ENCODE peak calls at places on chromosomes 16 and 17, in seven cellular contexts. Q is HFFc6, N is nephron progenitor cell, D is cardiac muscle cell, E is AG04449, W is Peyer's patch, Y is breast epithelium. F is an unnamed sample.

GRCh38 chr16:2970563-2970962 is 1.4 kb downstream of the PAQR4 start:
- DNase-seq in Q (no peak), N (no peak), D (no peak), E (no peak), W (no peak), Y (no peak), F (no peak)

GRCh38 chr17:66507103-66507923 is 204.9 kb downstream of the PRKCA start:
- DNase-seq in Q (peak; percentile 64), N (no peak), D (peak; percentile 79), E (no peak), W (no peak), Y (no peak), F (no peak)

GRCh38 chr17:78117027-78117981 is 11.3 kb downstream of the TMC6 start:
- DNase-seq in Q (no peak), N (peak; percentile 54), D (no peak), E (no peak), W (no peak), Y (no peak), F (no peak)

GRCh38 chr17:75011788-75012319 is 616 bp upstream of the MRPL58 start:
- DNase-seq in Q (peak; percentile 72), N (no peak), D (peak; percentile 88), E (no peak), W (peak; percentile 18), Y (peak; percentile 75), F (no peak)

GRCh38 chr16:28923231-28923587 is 1.8 kb downstream of the RABEP2 start:
- DNase-seq in Q (no peak), N (no peak), D (no peak), E (no peak), W (no peak), Y (no peak), F (no peak)

GRCh38 chr16:72362972-72363371 is 191.0 kb upstream of the PMFBP1 start:
- DNase-seq in Q (no peak), N (no peak), D (peak; percentile 50), E (no peak), W (no peak), Y (no peak), F (peak; percentile 25)

GRCh38 chr17:50920041-50920410 is 53.9 kb upstream of the TOB1 start:
- DNase-seq in Q (no peak), N (no peak), D (no peak), E (no peak), W (no peak), Y (no peak), F (no peak)

GRCh38 chr16:1938316-1938715 is 4.7 kb downstream of the MSRB1 start:
- DNase-seq in Q (no peak), N (no peak), D (no peak), E (no peak), W (no peak), Y (no peak), F (no peak)

GRCh38 chr16:80540516-80541305 is at the start of gene DYNLRB2:
- DNase-seq in Q (peak; percentile 83), N (peak; percentile 87), D (peak; percentile 96), E (peak; percentile 47), W (peak; percentile 86), Y (peak; percentile 91), F (peak; percentile 82)

GRCh38 chr17:45770632-45771472 is 13.3 kb upstream of the CRHR1 start:
- DNase-seq in Q (no peak), N (peak; percentile 33), D (no peak), E (no peak), W (no peak), Y (no peak), F (no peak)

GRCh38 chr17:45763182-45763581 is 20.9 kb upstream of the CRHR1 start:
- DNase-seq in Q (no peak), N (no peak), D (no peak), E (no peak), W (no peak), Y (no peak), F (no peak)

GRCh38 chr17:45771473-45771959 is 12.6 kb upstream of the CRHR1 start:
- DNase-seq in Q (no peak), N (no peak), D (no peak), E (no peak), W (no peak), Y (no peak), F (no peak)

GRCh38 chr17:45764479-45764878 is 19.6 kb upstream of the CRHR1 start:
- DNase-seq in Q (no peak), N (no peak), D (no peak), E (no peak), W (no peak), Y (no peak), F (no peak)

GRCh38 chr17:45768000-45768399 is 16.1 kb upstream of the CRHR1 start:
- DNase-seq in Q (peak; percentile 4), N (peak; percentile 30), D (peak; percentile 15), E (no peak), W (no peak), Y (no peak), F (no peak)
- TF ChIP-seq CTCF in Q (peak; percentile 10), N (no peak), D (no peak), E (no peak), W (no peak), Y (no peak), F (peak; percentile 20)

DNA sequence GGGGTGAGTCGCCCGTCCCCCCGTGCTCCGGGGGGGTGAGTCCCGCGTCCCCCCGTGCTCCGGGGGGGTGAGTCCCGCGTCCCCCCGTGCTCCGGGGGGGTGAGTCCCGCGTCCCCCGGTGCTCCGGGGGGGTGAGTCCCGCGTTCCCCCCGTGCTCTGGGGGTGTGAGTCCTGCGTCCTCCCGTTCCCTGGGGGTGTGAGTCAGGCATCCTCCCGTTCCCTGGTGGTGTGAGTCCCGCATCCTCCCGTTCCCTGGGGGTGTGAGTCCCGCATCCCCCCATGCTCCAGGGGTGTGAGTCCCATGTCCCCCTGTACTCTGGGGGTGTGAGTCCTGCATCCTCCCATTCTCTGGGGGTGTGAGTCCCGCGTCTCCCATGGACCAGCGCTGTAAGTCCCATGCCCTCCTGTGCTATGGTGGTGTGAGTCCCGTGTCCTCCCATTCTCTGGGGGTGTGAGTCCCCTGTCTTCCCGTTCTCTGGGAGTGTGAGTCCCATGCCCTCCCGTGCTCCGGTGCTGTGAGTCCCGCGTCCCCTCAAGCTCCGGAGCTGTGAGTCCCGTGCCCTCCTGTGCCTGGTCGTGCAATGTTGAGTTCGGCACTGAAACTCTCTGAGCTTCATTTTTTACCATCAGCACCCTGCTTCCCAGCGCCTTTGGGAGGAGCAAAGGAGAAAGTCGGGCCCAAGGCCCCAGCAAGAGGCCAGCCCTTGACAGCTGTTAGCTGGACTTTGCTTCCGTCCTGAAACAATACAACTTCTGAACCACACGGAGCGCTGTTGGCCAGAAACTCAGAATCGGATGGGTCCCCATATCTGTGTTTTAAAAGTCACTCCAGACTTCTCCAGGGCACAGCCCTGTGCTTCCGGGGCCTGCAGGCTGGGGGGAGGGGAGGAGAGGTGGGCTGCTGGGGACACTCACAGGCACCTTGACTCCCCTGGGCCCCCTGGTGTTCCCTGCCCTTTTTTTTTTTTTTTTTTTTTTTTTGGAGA is 11.5 kb upstream of the ZC3H18 start:
- DNase-seq in Q (peak; percentile 28), N (no peak), D (peak; percentile 88), E (no peak), W (no peak), Y (no peak), F (no peak)
- TF ChIP-seq CTCF in Q (peak; percentile 65), N (peak; percentile 39), D (peak; percentile 69), E (peak; percentile 43), W (peak; percentile 75), Y (no peak), F (peak; percentile 41)

GRCh38 chr17:10756146-10756545 is 26.3 kb upstream of the TMEM220 start:
- DNase-seq in Q (no peak), N (no peak), D (no peak), E (no peak), W (no peak), Y (no peak), F (no peak)

GRCh38 chr17:10755592-10756127 is 25.8 kb upstream of the TMEM220 start:
- DNase-seq in Q (no peak), N (no peak), D (no peak), E (no peak), W (no peak), Y (no peak), F (no peak)

GRCh38 chr17:10754861-10755591 is 25.2 kb upstream of the TMEM220 start:
- DNase-seq in Q (no peak), N (peak; percentile 15), D (peak; percentile 11), E (no peak), W (no peak), Y (no peak), F (no peak)

GRCh38 chr17:10752696-10753095 is 22.9 kb upstream of the TMEM220 start:
- DNase-seq in Q (no peak), N (no peak), D (no peak), E (no peak), W (no peak), Y (no peak), F (no peak)

DNA sequence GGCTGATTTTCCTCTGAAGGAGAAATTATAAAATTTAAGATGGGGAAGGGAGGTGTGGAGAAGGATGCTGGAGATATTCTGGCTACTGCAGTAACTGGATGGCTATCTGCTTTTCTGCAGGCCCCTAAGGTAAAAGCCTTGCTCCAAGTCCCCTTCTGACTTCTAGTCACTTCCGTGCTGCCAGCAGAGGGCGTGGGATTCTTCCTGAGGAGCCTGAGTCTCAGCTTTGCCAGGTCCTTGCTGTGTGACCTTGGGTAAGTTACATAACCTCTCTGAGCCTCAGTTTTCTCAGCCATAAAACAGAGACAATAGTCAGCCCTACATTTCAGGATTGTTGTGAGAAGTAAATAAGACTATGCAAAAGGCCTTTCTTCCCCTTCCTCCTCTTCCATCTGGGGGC is 24.3 kb upstream of the TMEM220 start:
- DNase-seq in Q (no peak), N (peak; percentile 37), D (peak; percentile 31), E (no peak), W (no peak), Y (no peak), F (no peak)
- TF ChIP-seq CTCF in Q (peak; percentile 68), N (peak; percentile 17), D (peak; percentile 35), E (peak; percentile 29), W (peak; percentile 32), Y (no peak), F (peak; percentile 48)

GRCh38 chr17:63476857-63477470 is at the start of gene ACE:
- DNase-seq in Q (no peak), N (peak; percentile 66), D (peak; percentile 25), E (no peak), W (no peak), Y (no peak), F (no peak)
- TF ChIP-seq CTCF in Q (no peak), N (no peak), D (no peak), E (no peak), W (peak; percentile 27), Y (no peak), F (no peak)

GRCh38 chr17:73697872-73698271 is 53.6 kb upstream of the SDK2 start:
- DNase-seq in Q (no peak), N (no peak), D (no peak), E (no peak), W (no peak), Y (no peak), F (no peak)
- TF ChIP-seq CTCF in Q (no peak), N (no peak), D (no peak), E (no peak), W (no peak), Y (no peak), F (no peak)

GRCh38 chr17:76046064-76046463 is 19.0 kb upstream of the EVPL start:
- DNase-seq in Q (no peak), N (no peak), D (no peak), E (no peak), W (no peak), Y (no peak), F (no peak)
- TF ChIP-seq CTCF in Q (no peak), N (no peak), D (no peak), E (no peak), W (no peak), Y (no peak), F (no peak)

F was measured in kidney epithelial cell.